ENCODE peak calls at places on chromosomes 1 and 21, in seven cellular contexts. S, G, B, I, C, F and H are unnamed samples.
A peak's percentile ranks its signal among the peaks of the same experiment; 100 is the strongest.

GRCh38 chr1:113905435-113905861 is 322 bp downstream of the DCLRE1B start:
- DNase-seq in F (peak; percentile 90), I (peak; percentile 63), S (no peak), B (peak; percentile 60), G (no peak), C (no peak), H (no peak)

GRCh38 chr1:111505641-111506119 is 2.2 kb upstream of the ADORA3 start:
- DNase-seq in S (no peak), F (no peak), G (peak; percentile 55), C (no peak), B (no peak), I (no peak), H (no peak)

GRCh38 chr1:204380293-204380831 is 20.6 kb upstream of the PLEKHA6 start:
- DNase-seq in B (no peak), C (no peak), S (no peak), G (no peak), F (peak; percentile 14), I (no peak), H (no peak)

GRCh38 chr1:37458551-37458950 is 15.8 kb upstream of the ZC3H12A start:
- DNase-seq in F (no peak), G (no peak), S (no peak), I (no peak), B (no peak), C (no peak), H (no peak)

GRCh38 chr1:231899046-231899445 is 272.5 kb downstream of the DISC1 start:
- DNase-seq in C (no peak), S (no peak), B (no peak), G (no peak), I (no peak), F (no peak), H (no peak)

GRCh38 chr1:169240449-169241242 is 127.0 kb downstream of the NME7 start:
- DNase-seq in C (no peak), I (no peak), S (no peak), B (no peak), G (peak; percentile 8), F (no peak), H (no peak)

GRCh38 chr1:156510709-156511108 is 10.1 kb upstream of the MEF2D start:
- DNase-seq in C (peak; percentile 82), F (no peak), G (no peak), I (no peak), S (no peak), B (peak; percentile 94), H (peak; percentile 100)

GRCh38 chr1:47593001-47593568 is 155.2 kb downstream of the FOXD2 start:
- DNase-seq in G (no peak), I (peak; percentile 81), B (no peak), F (peak; percentile 76), S (no peak), C (no peak), H (no peak)

GRCh38 chr1:27358038-27358927 is 8.5 kb downstream of the MAP3K6 start:
- DNase-seq in C (no peak), B (no peak), F (no peak), S (no peak), G (no peak), I (no peak), H (no peak)

GRCh38 chr1:221698579-221699349 is 43.1 kb downstream of the DUSP10 start:
- DNase-seq in F (no peak), C (no peak), G (no peak), S (no peak), B (no peak), I (no peak), H (no peak)

GRCh38 chr1:56223962-56224361 is 355.4 kb downstream of the PLPP3 start:
- DNase-seq in I (no peak), C (no peak), G (no peak), F (no peak), B (no peak), S (no peak), H (no peak)

GRCh38 chr21:30206551-30207251 is 9.2 kb downstream of the CLDN8 start:
- DNase-seq in B (no peak), I (no peak), F (no peak), C (no peak), G (no peak), S (no peak), H (no peak)

GRCh38 chr1:41319803-41320711 is 41.2 kb upstream of the FOXO6 start:
- DNase-seq in F (peak; percentile 54), S (no peak), I (no peak), G (no peak), C (peak; percentile 75), B (peak; percentile 51), H (no peak)

GRCh38 chr1:67948155-67949075 is 102.0 kb downstream of the DIRAS3 start:
- DNase-seq in G (no peak), S (no peak), B (no peak), C (no peak), I (no peak), F (no peak), H (no peak)

GRCh38 chr1:75472089-75472970 is 138.6 kb downstream of the SLC44A5 start:
- DNase-seq in G (no peak), F (no peak), B (no peak), C (no peak), I (no peak), S (no peak), H (no peak)

GRCh38 chr1:91683598-91683951 is 182.9 kb downstream of the CDC7 start:
- DNase-seq in S (no peak), I (peak; percentile 59), C (peak; percentile 25), F (peak; percentile 79), B (no peak), G (no peak), H (no peak)

GRCh38 chr1:16236091-16236494 is 890 bp downstream of the CPLANE2 start:
- DNase-seq in I (peak; percentile 46), F (no peak), G (peak; percentile 84), S (peak; percentile 81), B (peak; percentile 51), C (peak; percentile 64), H (peak; percentile 84)

GRCh38 chr1:167083871-167084270 is 6.3 kb downstream of the GPA33 start:
- DNase-seq in C (no peak), S (no peak), F (peak; percentile 12), B (no peak), I (no peak), G (no peak), H (no peak)

GRCh38 chr21:41317458-41317857 is 857 bp downstream of the FAM3B start:
- DNase-seq in G (no peak), S (no peak), C (no peak), I (no peak), F (no peak), B (no peak), H (no peak)

GRCh38 chr1:6467744-6468688 is 2.0 kb upstream of the TNFRSF25 start:
- DNase-seq in F (no peak), C (no peak), G (no peak), B (no peak), S (no peak), I (no peak), H (no peak)

DNA sequence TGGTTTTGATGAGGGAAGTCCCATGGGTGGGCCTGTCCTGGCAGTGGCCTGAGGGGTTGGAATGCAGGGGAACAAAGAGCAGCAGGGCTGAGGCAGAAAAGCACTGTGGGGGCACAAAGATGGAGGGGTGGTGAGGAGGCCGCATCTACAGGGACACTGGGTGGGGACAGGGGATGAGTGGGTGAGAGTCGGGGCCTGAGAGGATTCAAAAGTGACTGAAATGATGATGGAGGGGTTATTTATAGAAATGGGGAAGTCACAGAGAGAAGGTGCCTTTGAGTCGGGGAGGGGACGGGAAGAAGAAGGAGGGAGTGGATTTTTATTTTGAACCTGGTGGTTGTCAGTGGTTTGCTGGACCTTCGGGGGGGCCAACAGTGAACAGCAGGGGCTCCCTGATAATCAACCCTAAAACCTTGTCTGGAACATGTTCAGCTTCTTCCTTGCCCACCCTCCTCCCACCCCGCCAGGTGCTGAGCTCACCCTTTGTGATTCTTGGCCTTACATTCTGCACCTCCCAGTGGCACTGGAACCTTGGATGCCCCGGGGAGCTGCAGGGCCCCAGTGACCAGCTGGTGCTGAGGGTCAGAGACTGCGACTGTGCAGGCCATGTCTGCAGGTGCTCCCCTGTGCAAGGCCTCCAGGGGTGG is 42.9 kb downstream of the IER5 start:
- DNase-seq in F (peak; percentile 38), S (no peak), C (no peak), G (no peak), B (no peak), I (no peak), H (no peak)
- H3K4me1 ChIP-seq in F (peaks cover 15% of the 10 kb centered on the region), S (peaks cover 86% of the 10 kb centered on the region), C (peaks cover 12% of the 10 kb centered on the region), G (peaks cover 21% of the 10 kb centered on the region), B (peaks cover 30% of the 10 kb centered on the region), I (peaks cover 51% of the 10 kb centered on the region), H (peaks cover 7% of the 10 kb centered on the region)

GRCh38 chr1:30778156-30778978 is 20.8 kb upstream of the LAPTM5 start:
- DNase-seq in I (no peak), B (no peak), S (no peak), G (no peak), F (no peak), C (peak; percentile 92), H (peak; percentile 80)
- H3K4me3 ChIP-seq in I (no peak overlapping the region), B (no peak overlapping the region), S (no peak overlapping the region), G (no peak overlapping the region), F (no peak overlapping the region), C (no peak overlapping the region), H (no peak overlapping the region)

GRCh38 chr1:23484253-23485001 is 448 bp upstream of the ASAP3 start:
- DNase-seq in S (peak; percentile 82), B (peak; percentile 92), C (peak; percentile 96), I (peak; percentile 98), F (peak; percentile 98), G (peak; percentile 96), H (peak; percentile 96)

GRCh38 chr1:23483327-23484252 is at the start of gene ASAP3:
- DNase-seq in S (no peak), C (peak; percentile 75), G (peak; percentile 29), F (peak; percentile 88), I (peak; percentile 54), B (peak; percentile 50), H (peak; percentile 63)

GRCh38 chr1:23481026-23481597 is 2.9 kb downstream of the ASAP3 start:
- DNase-seq in S (no peak), I (no peak), G (no peak), C (no peak), F (no peak), B (no peak), H (no peak)

GRCh38 chr1:23480187-23481025 is 3.6 kb downstream of the ASAP3 start:
- DNase-seq in I (no peak), F (no peak), G (no peak), C (no peak), B (no peak), S (no peak), H (no peak)

GRCh38 chr1:23481904-23482303 is 2.1 kb downstream of the ASAP3 start:
- DNase-seq in G (no peak), C (no peak), S (no peak), B (no peak), F (no peak), I (no peak), H (no peak)
- H3K4me1 ChIP-seq in G (peaks cover 21% of the 10 kb centered on the region), C (peaks cover 25% of the 10 kb centered on the region), S (peaks cover 18% of the 10 kb centered on the region), B (peaks cover 33% of the 10 kb centered on the region), F (peaks cover 4% of the 10 kb centered on the region), I (peaks cover 10% of the 10 kb centered on the region), H (peaks cover 29% of the 10 kb centered on the region)

DNA sequence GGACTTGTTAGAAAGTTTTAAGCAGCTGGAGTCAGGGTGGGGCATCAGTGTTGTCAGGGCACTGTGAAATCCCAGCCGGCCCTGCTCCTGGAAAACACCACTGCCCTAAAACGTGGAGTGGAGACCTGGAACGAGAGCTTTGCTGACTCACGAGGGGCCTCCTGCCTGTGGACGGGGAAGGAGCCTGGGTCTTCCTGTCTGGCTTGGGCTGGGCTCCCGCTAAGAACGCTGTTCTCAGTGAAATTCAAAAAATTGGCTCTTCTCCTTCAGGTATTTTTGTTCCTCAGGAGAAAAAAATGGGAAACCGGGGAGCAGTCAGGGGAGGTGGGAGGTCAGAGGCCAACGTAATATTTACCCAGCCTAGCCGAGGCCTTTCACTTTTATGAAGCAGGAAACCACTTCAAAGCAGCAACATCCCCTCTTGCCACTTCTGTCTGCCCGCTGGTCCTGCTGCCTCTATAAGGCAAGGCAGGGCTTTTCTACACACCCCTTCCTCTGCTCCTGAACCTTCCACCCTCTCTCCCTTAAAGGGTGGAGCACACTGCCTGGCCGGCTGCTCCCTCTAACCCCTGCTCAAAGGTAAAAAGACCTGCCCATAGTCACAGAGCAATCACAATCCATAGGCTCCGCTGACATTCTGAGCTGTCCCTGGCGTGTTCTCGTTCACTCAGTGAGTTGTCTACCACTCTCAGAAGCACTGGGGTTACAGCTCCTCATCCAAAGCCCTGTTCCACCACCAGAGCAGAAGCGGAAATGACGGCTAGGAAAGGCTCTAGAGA is 8.0 kb downstream of the PLXNA2 start:
- DNase-seq in S (no peak), C (no peak), F (peak; percentile 79), I (no peak), B (peak; percentile 67), G (peak; percentile 34), H (peak; percentile 51)
- H3K4me3 ChIP-seq in S (no peak overlapping the region), C (no peak overlapping the region), F (peak overlapping the region; percentile 100), I (no peak overlapping the region), B (no peak overlapping the region), G (no peak overlapping the region), H (no peak overlapping the region)